ENCODE peak calls at places on chromosomes 2 and 18, in five cellular contexts. X is A549, W is hepatocyte, L is endodermal cell, K is PC-9. T is an unnamed sample.

GRCh38 chr2:95345066-95345414 is 47.9 kb downstream of the KCNIP3 start:
- DNase-seq in X (no peak), W (no peak), L (peak), K (no peak), T (no peak)

GRCh38 chr2:137948894-137949293 is 15.4 kb upstream of the HNMT start:
- DNase-seq in X (no peak), W (no peak), L (no peak), K (no peak), T (no peak)

GRCh38 chr18:43719264-43719795 is 442.0 kb upstream of the SYT4 start:
- DNase-seq in X (no peak), W (peak), L (peak), K (peak), T (no peak)

GRCh38 chr2:72147303-72147970 is at the start of gene CYP26B1:
- DNase-seq in X (no peak), W (peak), L (peak), K (no peak), T (no peak)

GRCh38 chr18:44679056-44679911 is 1.4 kb upstream of the SETBP1 start:
- DNase-seq in X (peak), W (peak), L (peak), K (peak), T (peak)

GRCh38 chr2:37550197-37550596 is 121.2 kb downstream of the CDC42EP3 start:
- DNase-seq in X (no peak), W (no peak), L (no peak), K (no peak), T (no peak)

GRCh38 chr18:42072407-42072806 is 117.4 kb downstream of the PIK3C3 start:
- DNase-seq in X (no peak), W (no peak), L (no peak), K (no peak), T (no peak)

GRCh38 chr2:225996477-225996858 is 597.0 kb downstream of the NYAP2 start:
- DNase-seq in X (no peak), W (no peak), L (no peak), K (no peak), T (peak)

GRCh38 chr2:226179010-226179409 is 620.6 kb downstream of the IRS1 start:
- DNase-seq in X (no peak), W (no peak), L (no peak), K (no peak), T (peak)

GRCh38 chr2:11214770-11215169 is 59.5 kb downstream of the SLC66A3 start:
- DNase-seq in X (no peak), W (no peak), L (no peak), K (no peak), T (no peak)

GRCh38 chr2:15943378-15943851 is 3.1 kb downstream of the MYCN start:
- DNase-seq in X (peak), W (peak), L (peak), K (no peak), T (no peak)

GRCh38 chr2:207473203-207473865 is 56.4 kb upstream of the CREB1 start:
- DNase-seq in X (no peak), W (peak), L (peak), K (peak), T (peak)

GRCh38 chr2:64797881-64798590 is 144.3 kb upstream of the SERTAD2 start:
- DNase-seq in X (no peak), W (no peak), L (no peak), K (peak), T (peak)

GRCh38 chr2:109143214-109144187 is 14.5 kb downstream of the SH3RF3 start:
- DNase-seq in X (no peak), W (no peak), L (no peak), K (no peak), T (no peak)

GRCh38 chr2:225488743-225489142 is 89.2 kb downstream of the NYAP2 start:
- DNase-seq in X (no peak), W (no peak), L (no peak), K (no peak), T (no peak)

GRCh38 chr18:25230658-25231326 is 121.2 kb downstream of the ZNF521 start:
- DNase-seq in X (no peak), W (peak), L (peak), K (no peak), T (peak)

GRCh38 chr2:152369176-152369860 is 34.3 kb downstream of the FMNL2 start:
- DNase-seq in X (no peak), W (peak), L (no peak), K (no peak), T (peak)

GRCh38 chr2:47313141-47313691 is 89.7 kb upstream of the MSH2 start:
- DNase-seq in X (peak), W (peak), L (peak), K (peak), T (no peak)

GRCh38 chr2:2324565-2325101 is 6.4 kb downstream of the MYT1L start:
- DNase-seq in X (no peak), W (no peak), L (no peak), K (no peak), T (no peak)

GRCh38 chr2:27448381-27448780 is 6.2 kb downstream of the KRTCAP3 start:
- DNase-seq in X (no peak), W (no peak), L (no peak), K (no peak), T (no peak)

GRCh38 chr2:158984554-158985207 is 16.2 kb downstream of the TANC1 start:
- DNase-seq in X (no peak), W (no peak), L (no peak), K (no peak), T (peak)

GRCh38 chr2:69097908-69098655 is 85.1 kb downstream of the ANTXR1 start:
- DNase-seq in X (no peak), W (no peak), L (no peak), K (no peak), T (peak)

GRCh38 chr2:40281021-40281940 is 170.6 kb downstream of the SLC8A1 start:
- DNase-seq in X (no peak), W (peak), L (no peak), K (no peak), T (peak)

GRCh38 chr2:197137826-197138480 is 172.6 kb downstream of the ANKRD44 start:
- DNase-seq in X (no peak), W (no peak), L (no peak), K (no peak), T (peak)

GRCh38 chr2:1745171-1746023 is 1.1 kb upstream of the PXDN start:
- DNase-seq in X (no peak), W (no peak), L (peak), K (no peak), T (no peak)

GRCh38 chr2:79982445-79982844 is 322.1 kb downstream of the LRRTM1 start:
- DNase-seq in X (no peak), W (peak), L (peak), K (no peak), T (no peak)

GRCh38 chr2:227079726-227080125 is 84.3 kb downstream of the COL4A4 start:
- DNase-seq in X (no peak), W (no peak), L (no peak), K (no peak), T (no peak)

GRCh38 chr2:2769481-2770431 is 438.7 kb upstream of the MYT1L start:
- DNase-seq in X (no peak), W (no peak), L (no peak), K (no peak), T (no peak)

GRCh38 chr2:63999049-63999448 is 20.2 kb downstream of the VPS54 start:
- DNase-seq in X (no peak), W (no peak), L (no peak), K (no peak), T (no peak)

GRCh38 chr2:110688594-110689091 is 10.8 kb upstream of the BUB1 start:
- DNase-seq in X (no peak), W (no peak), L (peak), K (no peak), T (no peak)

GRCh38 chr2:172588931-172589330 is 33.0 kb downstream of the PDK1 start:
- DNase-seq in X (no peak), W (no peak), L (no peak), K (peak), T (no peak)

GRCh38 chr2:86671304-86671981 is 47.8 kb upstream of the RNF103 start:
- DNase-seq in X (no peak), W (peak), L (no peak), K (no peak), T (peak)

GRCh38 chr2:112795720-112796119 is 11.4 kb upstream of the IL1A start:
- DNase-seq in X (no peak), W (peak), L (no peak), K (peak), T (no peak)

GRCh38 chr2:37711308-37711731 is 39.9 kb upstream of the CDC42EP3 start:
- DNase-seq in X (peak), W (peak), L (peak), K (peak), T (peak)

GRCh38 chr2:117071556-117072102 is 742.9 kb upstream of the DDX18 start:
- DNase-seq in X (no peak), W (no peak), L (no peak), K (no peak), T (no peak)

DNA sequence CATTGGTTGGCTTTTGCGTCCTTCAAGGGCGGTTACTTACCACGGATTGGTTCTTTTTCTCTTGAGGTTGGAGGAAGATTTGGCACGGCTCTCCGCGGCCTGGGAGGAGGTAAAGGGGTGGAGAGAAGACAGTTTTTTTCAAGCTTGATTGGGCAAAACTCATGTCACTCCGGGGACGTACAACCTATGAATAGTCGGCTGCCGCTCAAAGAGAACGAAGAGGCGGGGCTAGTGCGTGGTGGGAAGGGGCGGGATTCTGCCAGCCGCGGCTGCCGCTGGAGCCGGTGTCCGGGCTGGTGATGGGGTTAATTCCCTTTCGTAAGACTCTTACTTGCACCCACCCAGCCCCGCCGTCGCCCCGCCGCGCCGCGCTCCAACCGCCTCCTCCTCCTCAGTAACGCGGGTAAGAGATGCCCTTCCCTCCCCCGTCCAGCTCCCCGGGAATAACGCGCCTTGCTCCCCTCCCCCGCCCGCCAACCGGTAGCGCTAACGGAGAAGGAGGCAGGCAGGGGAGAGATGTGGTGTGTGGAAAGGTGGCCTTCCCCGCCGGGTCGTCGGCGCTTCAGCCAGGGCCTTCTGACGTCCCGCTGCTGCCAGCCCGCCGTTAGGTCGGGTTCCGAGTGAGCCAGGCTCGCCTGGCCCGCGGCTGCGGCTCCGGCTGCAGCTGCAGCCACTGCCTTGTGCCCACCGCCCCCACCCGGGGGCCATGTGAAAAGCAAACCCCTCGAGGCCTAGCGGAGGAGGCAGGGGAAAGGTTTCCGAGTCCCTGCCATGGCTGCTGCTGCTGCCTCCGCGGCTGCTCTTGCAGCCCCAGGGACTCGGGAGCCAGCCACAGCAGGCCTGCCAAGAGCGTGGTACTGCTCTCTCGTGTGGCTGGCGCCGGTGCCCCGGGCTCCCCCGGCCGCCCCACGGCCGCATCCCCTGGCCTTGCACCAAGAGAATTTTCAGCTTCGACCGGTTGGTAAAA is at the start of gene R3HDM1:
- DNase-seq in X (peak), W (peak), L (peak), K (peak), T (peak)
- TF ChIP-seq CTCF in X (peak), W (peak), L (peak), K (no peak), T (no peak)

DNA sequence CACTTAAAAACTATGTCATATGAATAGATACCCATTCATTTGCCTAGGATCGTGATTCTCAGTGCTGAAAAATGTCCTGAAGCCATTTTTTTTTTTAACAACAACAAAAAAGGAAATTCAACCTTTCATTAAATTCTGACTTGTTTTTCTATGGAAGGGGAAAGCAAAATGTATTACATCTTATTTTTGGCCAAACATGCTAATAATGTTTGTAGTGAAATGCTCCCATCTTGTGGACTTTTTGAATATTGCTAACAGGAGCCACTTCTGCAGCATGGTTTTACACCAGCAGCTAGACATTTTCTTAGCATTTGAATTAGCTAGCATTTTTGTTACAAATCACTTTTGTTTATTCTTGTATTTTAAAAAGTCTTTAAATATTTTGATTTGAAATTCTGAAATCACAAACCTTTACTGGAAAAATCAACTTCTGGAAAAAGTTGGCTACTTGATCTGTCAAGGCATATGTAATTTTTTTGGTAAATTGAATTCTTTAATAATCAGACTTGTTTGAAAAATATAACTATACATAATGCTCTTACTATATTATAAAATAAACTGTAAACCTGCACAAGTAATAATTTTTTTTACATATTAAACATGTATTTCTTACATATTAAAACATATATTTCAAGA is 75.8 kb downstream of the KIDINS220 start:
- DNase-seq in X (peak), W (peak), L (no peak), K (no peak), T (peak)
- TF ChIP-seq CTCF in X (peak), W (peak), L (peak), K (peak), T (peak)

GRCh38 chr2:218400167-218400929 is 680 bp downstream of the CTDSP1 start:
- DNase-seq in X (peak), W (peak), L (peak), K (no peak), T (no peak)

GRCh38 chr2:218399391-218400166 is at the start of gene CTDSP1:
- DNase-seq in X (peak), W (peak), L (peak), K (peak), T (peak)

GRCh38 chr2:218397502-218398436 is 1.9 kb upstream of the CTDSP1 start:
- DNase-seq in X (peak), W (peak), L (peak), K (peak), T (peak)

GRCh38 chr2:218396688-218397501 is 2.8 kb upstream of the CTDSP1 start:
- DNase-seq in X (peak), W (peak), L (peak), K (peak), T (peak)

DNA sequence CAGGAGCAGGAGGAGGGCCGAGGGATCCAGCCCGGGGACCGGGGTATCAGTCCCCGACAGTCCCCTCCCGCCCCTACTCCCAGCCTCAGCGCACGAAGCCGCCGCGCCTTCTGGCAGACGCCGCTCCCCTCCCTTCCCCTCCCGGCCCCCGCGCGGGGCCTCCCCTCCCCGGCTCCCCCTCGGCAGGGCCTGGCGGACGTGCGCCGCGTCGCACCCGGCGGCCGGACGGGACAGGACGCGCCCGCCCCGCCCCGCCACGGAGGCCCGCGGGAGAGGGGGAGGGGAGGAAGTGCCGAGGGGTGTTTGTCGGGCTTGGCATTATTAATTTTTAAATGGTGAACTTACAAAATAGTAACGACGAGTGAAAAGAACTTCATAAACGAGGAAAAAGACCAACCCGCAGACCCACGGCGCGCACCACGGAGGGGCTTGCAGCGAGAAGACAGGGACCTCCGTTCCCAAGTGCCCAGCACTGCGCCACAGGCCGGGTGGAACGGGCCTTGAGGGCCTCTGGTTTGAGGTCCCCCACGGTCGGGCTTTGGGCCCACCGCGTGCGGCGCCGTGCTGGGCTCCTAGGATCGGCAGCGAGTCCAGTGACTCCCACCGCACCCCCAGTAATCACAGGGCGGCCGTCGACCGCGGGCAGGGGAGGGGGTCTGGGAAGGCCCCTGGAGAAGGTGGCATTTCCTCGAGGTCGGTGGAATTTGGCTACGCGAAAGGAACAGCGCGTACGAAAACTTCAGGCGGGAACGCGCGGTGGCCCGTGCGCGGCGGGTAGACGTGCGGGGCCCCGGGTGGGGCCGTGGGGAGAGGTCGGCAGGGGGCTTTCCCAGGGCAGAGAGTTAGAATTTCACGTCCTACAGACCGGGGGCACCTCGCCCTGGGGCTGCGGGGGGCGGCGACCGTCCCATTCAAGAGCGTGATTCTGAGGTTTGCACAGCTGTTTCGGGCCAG is 954 bp upstream of the CTDSP1 start:
- DNase-seq in X (peak), W (peak), L (peak), K (peak), T (peak)
- TF ChIP-seq CTCF in X (no peak), W (no peak), L (no peak), K (no peak), T (no peak)

GRCh38 chr18:50340078-50340477 is 34.8 kb upstream of the SKA1 start:
- DNase-seq in X (no peak), W (no peak), L (peak), K (no peak), T (no peak)
- TF ChIP-seq CTCF in X (no peak), W (no peak), L (peak), K (no peak), T (no peak)

GRCh38 chr2:219905640-219906039 is 278.2 kb downstream of the SLC4A3 start:
- DNase-seq in X (no peak), W (no peak), L (no peak), K (no peak), T (no peak)

GRCh38 chr2:219908538-219908937 is 281.1 kb downstream of the SLC4A3 start:
- DNase-seq in X (no peak), W (no peak), L (peak), K (no peak), T (no peak)

GRCh38 chr2:219902870-219903269 is 275.4 kb downstream of the SLC4A3 start:
- DNase-seq in X (no peak), W (peak), L (peak), K (no peak), T (no peak)

GRCh38 chr2:219901155-219901554 is 273.7 kb downstream of the SLC4A3 start:
- DNase-seq in X (no peak), W (no peak), L (peak), K (no peak), T (no peak)

DNA sequence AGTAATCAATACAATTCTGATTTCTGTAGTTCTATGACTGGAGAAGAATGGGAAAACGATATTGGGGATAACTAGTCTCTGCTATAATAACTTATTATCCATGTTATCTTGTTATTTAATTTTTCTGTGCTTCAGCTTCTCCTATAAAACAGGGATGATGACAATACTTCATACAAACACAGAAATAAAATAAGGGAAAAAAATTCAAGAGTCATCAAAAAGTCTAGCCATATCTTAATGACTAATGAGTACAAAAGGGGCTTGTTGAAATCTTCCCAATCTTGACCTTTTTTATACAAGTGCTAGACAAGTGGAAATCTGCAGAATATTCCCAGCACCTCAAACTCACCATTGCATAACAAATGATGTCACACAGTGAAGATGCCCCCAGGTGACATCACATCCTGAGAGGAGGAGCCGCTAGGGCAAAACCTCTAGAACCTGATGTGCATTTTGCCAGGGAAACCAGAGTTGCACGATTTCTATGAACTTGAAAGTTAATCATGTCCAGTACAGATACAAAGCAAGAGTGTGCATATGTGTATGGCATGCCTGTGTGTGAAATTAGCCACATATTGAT is 278.8 kb downstream of the SLC4A3 start:
- DNase-seq in X (no peak), W (no peak), L (no peak), K (no peak), T (no peak)
- TF ChIP-seq CTCF in X (no peak), W (no peak), L (no peak), K (no peak), T (no peak)

DNA sequence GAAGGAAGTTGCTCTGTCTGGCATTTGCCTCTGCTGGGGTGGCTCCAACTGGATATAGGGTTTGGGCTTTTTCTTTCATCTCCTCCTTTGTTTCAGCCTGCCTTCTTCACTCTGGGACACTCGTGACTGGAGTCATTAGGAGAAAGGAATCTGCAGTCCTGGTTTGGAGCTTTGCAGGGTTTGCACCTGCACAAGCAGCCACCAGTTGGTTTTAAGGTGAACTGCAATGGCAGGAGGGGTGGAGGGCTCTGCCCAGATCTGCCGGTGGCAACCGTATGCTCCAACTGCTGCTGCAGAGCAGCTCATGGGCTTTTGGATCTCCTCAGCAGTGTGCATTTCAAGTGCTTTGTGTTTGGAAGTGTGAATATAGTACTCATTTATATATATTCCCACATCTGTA is 131.3 kb upstream of the MGAT5 start:
- DNase-seq in X (no peak), W (no peak), L (peak), K (no peak), T (no peak)
- TF ChIP-seq CTCF in X (no peak), W (no peak), L (peak), K (no peak), T (no peak)

T was measured in fibroblast of mammary gland.